ENCODE peak calls at places on chromosomes 6 and 20, in six cellular contexts. G is ovary, A is HCT116, F is breast epithelium, Y is upper lobe of left lung, C is tibial nerve. E is an unnamed sample.

GRCh38 chr6:154468760-154469159 is 41.7 kb downstream of the CNKSR3 start:
- DNase-seq in F (no peak), G (no peak), Y (no peak), C (no peak), A (no peak), E (no peak)

GRCh38 chr6:168128006-168128630 is 49.1 kb upstream of the FRMD1 start:
- DNase-seq in A (no peak), C (no peak), F (peak), G (no peak), Y (peak), E (no peak)

GRCh38 chr6:99434702-99435530 is 9.8 kb upstream of the PNISR start:
- DNase-seq in A (peak), F (no peak), G (no peak), C (no peak), Y (no peak), E (peak)

GRCh38 chr20:16158976-16159286 is 414.3 kb downstream of the KIF16B start:
- DNase-seq in F (no peak), A (no peak), C (no peak), G (no peak), Y (no peak), E (no peak)

GRCh38 chr6:90319044-90319443 is 22.4 kb upstream of the BACH2 start:
- DNase-seq in G (no peak), A (no peak), Y (no peak), F (no peak), C (no peak), E (no peak)

GRCh38 chr6:118580585-118581419 is 32.7 kb downstream of the PLN start:
- DNase-seq in C (peak), F (no peak), G (no peak), A (peak), Y (no peak), E (peak)

GRCh38 chr6:141914646-141915045 is 218.1 kb upstream of the GJE1 start:
- DNase-seq in A (no peak), C (no peak), F (no peak), G (no peak), Y (no peak), E (no peak)

GRCh38 chr20:20568604-20569205 is 143.7 kb downstream of the RALGAPA2 start:
- DNase-seq in Y (no peak), G (no peak), C (no peak), A (no peak), F (no peak), E (peak)

GRCh38 chr6:37913210-37913609 is 93.7 kb downstream of the ZFAND3 start:
- DNase-seq in F (no peak), Y (no peak), C (no peak), G (no peak), A (no peak), E (no peak)

GRCh38 chr6:34155471-34156300 is 9.8 kb upstream of the GRM4 start:
- DNase-seq in G (no peak), F (peak), A (no peak), Y (no peak), C (no peak), E (no peak)

GRCh38 chr6:98957440-98957839 is 9.7 kb upstream of the FBXL4 start:
- DNase-seq in F (no peak), G (no peak), A (peak), Y (no peak), C (no peak), E (no peak)

GRCh38 chr20:3732327-3733118 is at the start of gene HSPA12B:
- DNase-seq in G (no peak), C (no peak), Y (peak), A (no peak), F (no peak), E (peak)

GRCh38 chr20:23161244-23161875 is 75.2 kb upstream of the CD93 start:
- DNase-seq in A (no peak), Y (peak), C (no peak), G (no peak), F (no peak), E (no peak)

GRCh38 chr6:25617997-25618396 is 34.0 kb upstream of the SCGN start:
- DNase-seq in C (no peak), A (no peak), G (no peak), Y (no peak), F (no peak), E (no peak)

GRCh38 chr6:3919849-3920248 is 70.7 kb downstream of the FAM50B start:
- DNase-seq in Y (no peak), A (no peak), C (no peak), F (no peak), G (no peak), E (no peak)

GRCh38 chr6:158869010-158869603 is 49.9 kb upstream of the EZR start:
- DNase-seq in G (no peak), F (no peak), Y (no peak), C (no peak), A (peak), E (no peak)

DNA sequence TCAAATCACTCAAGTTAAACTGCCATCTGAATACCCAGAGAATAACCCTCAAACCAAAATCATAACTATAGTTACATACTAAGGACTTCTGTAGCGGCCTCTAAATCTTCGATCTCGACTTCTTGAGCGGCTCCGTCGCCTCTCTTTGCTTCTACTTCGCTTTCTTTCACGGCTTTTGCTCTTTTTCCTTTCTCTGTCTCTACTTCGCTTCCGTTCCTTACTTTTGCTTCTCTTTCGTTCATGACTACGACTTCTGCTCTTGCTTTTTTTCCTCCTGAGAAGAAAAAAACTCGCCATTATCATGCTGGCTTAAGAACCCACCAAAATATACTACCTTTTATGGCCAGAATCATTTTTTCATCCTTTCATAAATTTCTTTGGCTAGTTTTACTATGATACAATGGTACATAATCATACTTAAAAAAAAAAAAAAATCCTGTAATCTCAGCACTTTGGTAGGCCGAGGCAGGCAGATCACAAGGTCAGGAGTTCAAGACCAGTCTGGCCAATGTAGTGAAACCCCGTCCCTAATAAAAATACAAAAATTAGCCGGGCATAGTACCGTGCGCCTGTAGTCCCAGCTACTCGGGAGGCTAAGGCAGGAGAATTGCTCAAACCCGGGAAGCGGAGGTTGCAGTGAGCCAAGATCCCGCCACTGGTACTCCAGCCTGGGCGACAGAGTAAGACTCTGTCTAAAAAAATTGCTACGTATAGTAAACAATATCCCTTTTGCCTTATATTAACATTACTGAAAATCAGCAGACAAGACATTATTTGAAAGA is 10.0 kb downstream of the RBM39 start:
- DNase-seq in Y (no peak), G (no peak), C (no peak), F (no peak), A (no peak), E (no peak)
- TF ChIP-seq POLR2A in Y (no peak), G (no peak), C (no peak), F (no peak), A (no peak), E (no peak)

GRCh38 chr6:27290850-27291208 is 21.2 kb downstream of the POM121L2 start:
- DNase-seq in F (no peak), A (no peak), G (no peak), Y (no peak), C (no peak), E (no peak)
- TF ChIP-seq POLR2A in F (no peak), A (no peak), G (no peak), Y (no peak), C (no peak), E (no peak)

GRCh38 chr6:52596371-52597028 is 19.6 kb upstream of the TRAM2 start:
- DNase-seq in G (no peak), A (no peak), F (no peak), C (no peak), Y (no peak), E (no peak)
- TF ChIP-seq POLR2A in G (no peak), A (no peak), F (no peak), C (no peak), Y (no peak), E (no peak)

DNA sequence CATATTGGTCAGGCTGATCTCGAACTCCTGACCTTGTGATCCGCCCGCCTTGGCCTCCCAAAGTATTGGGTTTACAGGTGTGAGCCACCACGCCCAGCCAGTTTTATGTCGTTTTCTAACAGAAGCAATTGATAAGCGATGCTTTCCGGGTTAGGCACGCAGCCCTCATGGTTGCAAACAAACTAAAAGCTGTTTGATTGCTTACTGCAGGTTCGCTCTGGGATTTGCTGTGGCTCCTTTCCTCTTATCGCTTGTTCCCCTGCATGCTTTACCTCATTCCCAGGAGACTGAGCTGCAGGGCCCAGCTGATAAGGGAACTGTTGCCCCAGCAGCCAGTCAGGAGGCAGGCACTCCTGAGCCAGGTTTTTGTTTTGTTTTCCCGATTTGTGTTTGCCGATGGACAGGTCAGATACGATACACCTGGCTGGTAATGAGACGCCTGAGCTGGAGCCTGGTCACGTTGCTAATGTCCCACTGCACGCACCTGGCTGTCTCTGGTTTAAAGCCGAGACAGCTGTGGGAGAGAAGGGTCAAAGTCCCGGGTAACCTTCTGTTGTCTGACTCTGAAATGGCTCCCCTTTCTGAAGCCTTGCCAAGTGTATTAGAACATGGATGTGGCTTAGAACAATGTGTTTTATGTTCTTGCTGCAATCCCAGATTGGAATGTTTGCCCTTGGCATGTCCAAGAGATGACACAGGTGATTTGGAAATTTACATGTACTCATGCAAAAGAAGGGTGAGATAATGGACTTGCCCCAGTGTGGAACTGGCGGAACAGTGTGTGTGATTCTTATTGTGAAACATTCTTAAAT is 19.9 kb downstream of the DSP start:
- DNase-seq in F (no peak), Y (no peak), G (no peak), C (no peak), A (no peak), E (no peak)
- TF ChIP-seq POLR2A in F (no peak), Y (no peak), G (no peak), C (no peak), A (no peak), E (no peak)

GRCh38 chr6:42367353-42368011 is 84.2 kb downstream of the TRERF1 start:
- DNase-seq in G (no peak), C (no peak), Y (no peak), F (no peak), A (no peak), E (no peak)
- TF ChIP-seq POLR2A in G (no peak), C (no peak), Y (no peak), F (no peak), A (no peak), E (no peak)